ENCODE peak calls at places on chromosomes 5 and 9, in eight cellular contexts. X, C, O, G, M, Z, N and U are unnamed samples.

GRCh38 chr5:127561254-127561653 is 43.8 kb downstream of the PRRC1 start:
- DNase-seq in O (no peak), M (no peak), G (peak), N (no peak), C (no peak), Z (no peak), X (peak), U (no peak)

GRCh38 chr9:136239135-136239962 is 6.3 kb downstream of the QSOX2 start:
- DNase-seq in C (no peak), X (no peak), G (no peak), O (no peak), M (peak), N (no peak), Z (no peak), U (no peak)

GRCh38 chr9:75152416-75152815 is 64.1 kb downstream of the OSTF1 start:
- DNase-seq in G (no peak), Z (no peak), O (no peak), X (no peak), M (no peak), N (no peak), C (no peak), U (no peak)

GRCh38 chr5:139459451-139459934 is 3.0 kb downstream of the ECSCR start:
- DNase-seq in O (no peak), C (no peak), X (no peak), N (no peak), Z (no peak), M (no peak), G (no peak), U (no peak)

GRCh38 chr5:135487839-135488514 is 35.8 kb upstream of the TIFAB start:
- DNase-seq in G (no peak), X (no peak), C (no peak), M (no peak), Z (no peak), N (no peak), O (no peak), U (no peak)

GRCh38 chr5:167813381-167813780 is 478.1 kb upstream of the WWC1 start:
- DNase-seq in Z (no peak), X (no peak), C (no peak), O (no peak), M (no peak), G (no peak), N (no peak), U (no peak)

GRCh38 chr5:148963679-148964078 is 99.2 kb downstream of the SH3TC2 start:
- DNase-seq in G (no peak), Z (no peak), M (peak), N (no peak), O (no peak), X (no peak), C (no peak), U (no peak)

GRCh38 chr5:176870110-176870591 is 29.0 kb downstream of the HK3 start:
- DNase-seq in X (peak), N (no peak), M (peak), O (no peak), G (peak), Z (peak), C (peak), U (peak)

GRCh38 chr9:122180633-122181032 is 20.9 kb downstream of the MORN5 start:
- DNase-seq in G (peak), M (peak), X (peak), N (peak), C (no peak), Z (no peak), O (no peak), U (peak)

GRCh38 chr9:98594551-98595160 is 114.1 kb downstream of the GABBR2 start:
- DNase-seq in G (no peak), N (no peak), C (no peak), Z (no peak), X (no peak), O (no peak), M (no peak), U (no peak)

GRCh38 chr5:88117546-88117945 is 151.1 kb downstream of the TMEM161B start:
- DNase-seq in G (no peak), C (no peak), X (no peak), M (no peak), O (no peak), Z (no peak), N (no peak), U (no peak)

GRCh38 chr9:82106536-82106935 is 118.0 kb downstream of the SPATA31D1 start:
- DNase-seq in O (no peak), X (no peak), C (no peak), N (no peak), G (no peak), Z (no peak), M (no peak), U (no peak)

GRCh38 chr5:80754900-80755299 is 100.1 kb upstream of the DHFR start:
- DNase-seq in C (no peak), G (peak), M (no peak), N (no peak), O (no peak), X (peak), Z (no peak), U (peak)

GRCh38 chr5:115246361-115246991 is 16.2 kb downstream of the PGGT1B start:
- DNase-seq in N (no peak), Z (no peak), C (no peak), M (no peak), G (peak), X (peak), O (no peak), U (no peak)

GRCh38 chr9:35712762-35713400 is 19.1 kb downstream of the TLN1 start:
- DNase-seq in M (no peak), X (no peak), N (no peak), O (no peak), Z (no peak), C (no peak), G (no peak), U (no peak)

GRCh38 chr5:103475629-103476240 is 86.9 kb downstream of the NUDT12 start:
- DNase-seq in X (peak), G (no peak), Z (no peak), N (no peak), C (no peak), M (no peak), O (no peak), U (no peak)

GRCh38 chr9:130765135-130766030 is 69.7 kb upstream of the ABL1 start:
- DNase-seq in G (no peak), M (no peak), Z (no peak), X (peak), N (no peak), O (no peak), C (no peak), U (no peak)

GRCh38 chr5:1204693-1205242 is 3.4 kb downstream of the SLC6A19 start:
- DNase-seq in O (no peak), Z (no peak), N (peak), G (peak), X (peak), M (no peak), C (no peak), U (peak)

GRCh38 chr9:8457050-8457449 is 657.5 kb upstream of the DMAC1 start:
- DNase-seq in G (no peak), X (no peak), Z (no peak), N (no peak), M (no peak), O (no peak), C (no peak), U (no peak)

GRCh38 chr9:104868687-104869404 is 59.1 kb downstream of the ABCA1 start:
- DNase-seq in Z (peak), X (peak), O (no peak), C (no peak), M (peak), G (peak), N (no peak), U (no peak)

GRCh38 chr5:135393691-135394090 is 5.3 kb downstream of the MACROH2A1 start:
- DNase-seq in M (no peak), X (peak), O (no peak), C (no peak), Z (no peak), G (peak), N (no peak), U (no peak)

GRCh38 chr5:14364576-14365472 is 216.8 kb upstream of the OTULINL start:
- DNase-seq in Z (no peak), G (no peak), O (no peak), C (peak), X (no peak), N (no peak), M (peak), U (peak)

GRCh38 chr9:124602204-124602603 is 95.0 kb upstream of the NR5A1 start:
- DNase-seq in C (no peak), M (no peak), G (no peak), X (no peak), O (no peak), Z (no peak), N (no peak), U (no peak)

GRCh38 chr5:109399092-109399759 is 10.5 kb downstream of the PJA2 start:
- DNase-seq in G (no peak), C (no peak), O (no peak), N (no peak), M (peak), X (peak), Z (no peak), U (no peak)

GRCh38 chr5:161283296-161283695 is 263.2 kb downstream of the GABRB2 start:
- DNase-seq in Z (no peak), N (no peak), M (no peak), X (no peak), C (no peak), G (no peak), O (no peak), U (no peak)

GRCh38 chr5:115069087-115069968 is 100.4 kb downstream of the TRIM36 start:
- DNase-seq in X (peak), M (peak), N (no peak), G (peak), C (peak), Z (peak), O (no peak), U (peak)

GRCh38 chr5:2206244-2207108 is 323.8 kb upstream of the IRX4 start:
- DNase-seq in M (no peak), G (no peak), X (no peak), O (no peak), N (no peak), Z (peak), C (no peak), U (no peak)

GRCh38 chr9:113633782-113634596 is 170.5 kb downstream of the RGS3 start:
- DNase-seq in Z (no peak), M (no peak), O (no peak), C (no peak), N (peak), X (no peak), G (no peak), U (no peak)

DNA sequence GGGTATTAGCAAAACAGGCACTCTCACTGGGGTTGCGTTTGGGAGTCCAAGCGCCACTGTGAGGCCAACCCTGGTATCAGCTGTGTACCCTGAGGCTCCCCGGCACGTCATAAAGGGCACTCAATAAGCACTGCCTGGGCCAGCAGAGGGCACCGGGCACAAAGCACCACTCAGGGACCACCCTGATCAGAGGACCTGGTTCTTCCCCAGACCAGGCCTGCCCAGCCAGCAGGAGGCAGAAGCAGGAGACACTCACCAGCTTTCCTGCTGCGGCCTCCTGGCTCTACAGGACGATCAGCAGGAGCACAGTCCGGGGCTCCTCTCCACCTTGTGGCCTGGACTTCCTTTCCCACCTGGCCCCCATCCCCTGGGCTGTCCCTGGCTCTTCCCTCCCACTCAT is 12.6 kb downstream of the MGAT1 start:
- DNase-seq in Z (no peak), X (no peak), C (no peak), O (no peak), M (no peak), N (peak), G (no peak), U (peak)
- TF ChIP-seq CTCF in Z (peak), X (no peak), C (no peak), O (no peak), M (no peak), N (peak), G (no peak), U (peak)

GRCh38 chr9:111412280-111412679 is 71.9 kb downstream of the ECPAS start:
- DNase-seq in G (no peak), C (no peak), N (no peak), M (peak), O (no peak), X (no peak), Z (no peak), U (no peak)
- TF ChIP-seq CTCF in G (no peak), C (no peak), N (no peak), M (no peak), O (no peak), X (no peak), Z (no peak), U (no peak)

GRCh38 chr9:19376931-19377330 is 3.1 kb downstream of the RPS6 start:
- DNase-seq in N (no peak), C (no peak), O (no peak), Z (no peak), M (no peak), G (no peak), X (no peak), U (no peak)
- TF ChIP-seq CTCF in N (no peak), C (no peak), O (no peak), Z (no peak), M (no peak), G (no peak), X (no peak), U (no peak)

GRCh38 chr9:90053027-90053426 is 448.2 kb downstream of the GADD45G start:
- DNase-seq in Z (peak), C (no peak), M (peak), N (no peak), X (no peak), O (no peak), G (no peak), U (peak)
- TF ChIP-seq CTCF in Z (peak), C (peak), M (no peak), N (peak), X (peak), O (no peak), G (peak), U (peak)

DNA sequence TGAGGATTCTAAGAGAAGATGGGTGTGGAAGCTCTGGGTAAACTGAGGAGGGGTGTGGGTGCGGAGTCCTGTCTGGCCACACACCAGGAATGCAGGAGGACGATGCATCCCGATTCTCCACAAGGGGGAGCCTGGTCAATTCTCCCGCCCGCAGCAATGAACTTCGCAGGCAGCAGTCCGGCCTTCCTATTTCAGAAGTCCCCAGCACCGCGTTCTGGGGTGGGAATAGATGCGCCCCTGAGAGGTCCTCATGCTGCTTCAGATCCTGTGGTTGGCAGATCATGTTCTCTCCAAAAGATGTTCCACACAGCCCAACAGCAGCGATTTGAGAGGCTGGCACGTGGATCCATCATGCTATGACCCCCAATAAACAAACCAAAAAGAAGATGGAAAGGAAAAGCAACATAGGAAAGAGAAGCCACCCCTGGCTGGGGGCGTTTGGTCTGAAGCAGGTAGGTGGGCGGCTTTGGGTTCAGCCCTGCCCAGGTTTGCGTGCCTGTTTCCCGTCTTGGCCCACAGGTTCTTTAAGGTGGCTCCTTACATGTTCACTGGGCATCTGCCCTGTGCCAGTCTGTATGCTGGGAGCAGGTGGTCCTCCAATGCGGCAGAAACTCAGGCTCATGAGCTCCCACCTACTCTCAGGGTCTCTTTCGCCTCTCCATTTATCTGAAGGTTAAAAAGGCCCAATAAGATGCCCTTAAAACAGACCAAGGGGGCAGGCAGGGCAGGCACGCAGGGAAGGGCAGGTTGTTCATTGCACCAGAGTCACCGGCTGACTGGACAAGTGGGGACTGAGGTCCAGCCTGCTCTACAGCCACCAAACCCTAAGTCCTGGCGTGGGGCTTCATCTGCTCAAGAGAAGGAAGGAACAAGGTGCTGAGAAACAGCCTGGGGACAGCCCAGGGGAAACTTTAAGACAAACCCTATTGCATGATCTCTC is 171.6 kb downstream of the PAX5 start:
- DNase-seq in X (peak), C (peak), N (peak), M (peak), G (peak), Z (peak), O (no peak), U (peak)
- TF ChIP-seq CTCF in X (peak), C (peak), N (peak), M (peak), G (peak), Z (peak), O (peak), U (peak)